ENCODE peak calls at places on chromosomes 3 and 15, in four cellular contexts. Q is endothelial cell of umbilical vein; T is CD4-positive, alpha-beta T cell; M is pancreas. U is an unnamed sample.

GRCh38 chr3:54830658-54831057 is 97.2 kb downstream of the LRTM1 start:
- DNase-seq in Q (no peak), T (no peak), M (no peak), U (no peak)

GRCh38 chr15:33008284-33009011 is 186.1 kb downstream of the FMN1 start:
- DNase-seq in T (no peak), Q (no peak), M (no peak), U (no peak)

GRCh38 chr3:151403246-151403645 is 18.7 kb upstream of the P2RY12 start:
- DNase-seq in Q (no peak), M (no peak), T (no peak), U (no peak)

GRCh38 chr3:117278424-117279190 is 569.0 kb downstream of the TUSC7 start:
- DNase-seq in M (peak; percentile 65), Q (peak; percentile 69), T (no peak), U (no peak)

GRCh38 chr3:179563298-179563934 is 690 bp downstream of the ACTL6A start:
- DNase-seq in T (peak; percentile 38), M (peak; percentile 70), Q (peak; percentile 75), U (no peak)

GRCh38 chr3:196996454-196997265 is 28.0 kb upstream of the PIGZ start:
- DNase-seq in T (no peak), Q (no peak), M (no peak), U (no peak)

GRCh38 chr3:182533394-182533793 is 259.9 kb upstream of the ATP11B start:
- DNase-seq in Q (peak; percentile 8), M (no peak), T (no peak), U (no peak)

GRCh38 chr3:171123913-171124312 is 97.4 kb upstream of the SLC2A2 start:
- DNase-seq in M (no peak), T (no peak), Q (no peak), U (no peak)

GRCh38 chr3:42442640-42443039 is 32.2 kb upstream of the LYZL4 start:
- DNase-seq in M (no peak), T (no peak), Q (no peak), U (no peak)

GRCh38 chr3:5096368-5096767 is 25.7 kb upstream of the ARL8B start:
- DNase-seq in Q (no peak), T (no peak), M (no peak), U (no peak)

GRCh38 chr3:55718074-55718473 is 231.0 kb upstream of the WNT5A start:
- DNase-seq in T (no peak), Q (no peak), M (no peak), U (no peak)

GRCh38 chr15:64009798-64010241 is 36.5 kb downstream of the DAPK2 start:
- DNase-seq in M (no peak), T (peak; percentile 17), Q (no peak), U (no peak)

GRCh38 chr3:158711886-158712285 is 20.4 kb downstream of the RARRES1 start:
- DNase-seq in Q (peak; percentile 58), M (no peak), T (no peak), U (no peak)

GRCh38 chr3:146387566-146387965 is 81.8 kb downstream of the PLSCR2 start:
- DNase-seq in M (no peak), Q (no peak), T (no peak), U (no peak)

GRCh38 chr3:172538368-172539264 is 15.4 kb upstream of the TNFSF10 start:
- DNase-seq in Q (peak; percentile 71), M (no peak), T (no peak), U (no peak)

GRCh38 chr3:156620260-156620659 is 54.1 kb upstream of the TIPARP start:
- DNase-seq in Q (no peak), M (no peak), T (no peak), U (no peak)

GRCh38 chr3:5560199-5560598 is 372.7 kb downstream of the EDEM1 start:
- DNase-seq in T (no peak), Q (no peak), M (no peak), U (no peak)

GRCh38 chr3:139561959-139562676 is 22.6 kb upstream of the RBP1 start:
- DNase-seq in T (no peak), Q (peak; percentile 37), M (peak; percentile 71), U (peak; percentile 4)

GRCh38 chr15:25863067-25863967 is at the start of gene ATP10A:
- DNase-seq in M (no peak), Q (no peak), T (no peak), U (no peak)

GRCh38 chr15:64464271-64465005 is 4.1 kb downstream of the ZNF609 start:
- DNase-seq in T (no peak), M (no peak), Q (peak; percentile 48), U (no peak)

GRCh38 chr3:47865192-47865591 is 62.3 kb downstream of the DHX30 start:
- DNase-seq in T (no peak), M (no peak), Q (no peak), U (no peak)

GRCh38 chr15:100201376-100202280 is 140.1 kb downstream of the ADAMTS17 start:
- DNase-seq in M (no peak), Q (no peak), T (no peak), U (no peak)

GRCh38 chr3:89411211-89411610 is 303.8 kb downstream of the EPHA3 start:
- DNase-seq in Q (no peak), M (no peak), T (no peak), U (no peak)

GRCh38 chr15:98442379-98442833 is 205.9 kb upstream of the IGF1R start:
- DNase-seq in Q (peak; percentile 71), T (peak; percentile 26), M (peak; percentile 66), U (no peak)

GRCh38 chr3:120554727-120555660 is 41.1 kb upstream of the NDUFB4 start:
- DNase-seq in T (no peak), Q (no peak), M (no peak), U (no peak)

GRCh38 chr15:60703196-60703933 is 224.4 kb upstream of the ICE2 start:
- DNase-seq in Q (no peak), M (no peak), T (no peak), U (no peak)

GRCh38 chr3:15286022-15286421 is 46.4 kb downstream of the SH3BP5 start:
- DNase-seq in T (no peak), Q (no peak), M (no peak), U (no peak)

GRCh38 chr3:15290731-15291130 is 41.7 kb downstream of the SH3BP5 start:
- DNase-seq in T (no peak), M (no peak), Q (no peak), U (no peak)

GRCh38 chr3:15289661-15290060 is 42.7 kb downstream of the SH3BP5 start:
- DNase-seq in M (no peak), T (no peak), Q (no peak), U (no peak)

GRCh38 chr3:15287565-15288330 is 44.6 kb downstream of the SH3BP5 start:
- DNase-seq in M (no peak), Q (no peak), T (no peak), U (no peak)

DNA sequence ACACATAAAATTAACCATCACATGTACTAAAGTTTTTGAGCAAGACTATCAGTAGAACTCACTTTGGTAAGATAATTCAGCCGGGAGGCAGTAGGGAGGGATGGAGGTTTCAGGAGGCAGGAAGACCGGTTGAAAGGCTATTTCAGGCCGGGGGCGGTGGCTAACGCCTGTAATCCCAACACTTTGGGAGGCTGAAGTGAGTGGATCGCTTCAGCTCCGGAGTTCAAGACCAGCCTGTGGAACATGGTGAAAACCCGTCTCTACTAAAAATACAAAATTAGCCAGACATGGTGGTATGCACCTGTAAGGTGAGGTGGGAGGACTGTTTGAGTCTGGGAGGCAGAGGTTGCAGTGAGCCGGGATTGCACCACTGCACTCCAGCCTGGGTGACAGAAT is 44.1 kb downstream of the SH3BP5 start:
- DNase-seq in M (no peak), T (no peak), Q (no peak), U (no peak)
- H3K27ac ChIP-seq in M (no peak overlapping the region), T (no peak overlapping the region), Q (no peak overlapping the region), U (no peak overlapping the region)

DNA sequence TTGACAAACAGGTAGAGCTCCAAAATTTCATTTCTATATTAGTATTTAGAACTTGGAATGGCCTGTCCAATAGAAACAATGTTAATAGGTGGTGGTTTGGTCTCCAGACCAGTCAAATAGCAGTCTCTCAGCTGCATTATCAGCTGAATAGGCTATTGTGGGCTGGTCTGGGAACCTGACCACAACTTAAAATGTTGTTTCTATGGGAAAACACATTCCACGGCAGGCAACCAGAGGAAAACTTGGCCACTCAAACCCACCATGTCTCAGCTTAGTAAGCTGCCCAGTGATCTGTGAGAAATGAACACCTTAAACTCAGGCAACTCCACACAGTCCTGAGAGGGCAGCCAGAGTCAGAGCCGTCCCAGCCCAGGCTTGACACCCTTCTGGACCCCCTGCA is 20.4 kb downstream of the FBN1 start:
- DNase-seq in Q (no peak), M (no peak), T (no peak), U (no peak)
- H3K27ac ChIP-seq in Q (no peak overlapping the region), M (no peak overlapping the region), T (no peak overlapping the region), U (no peak overlapping the region)

GRCh38 chr15:85097706-85098105 is 116.0 kb downstream of the PDE8A start:
- DNase-seq in M (no peak), T (no peak), Q (no peak), U (no peak)
- H3K27ac ChIP-seq in M (no peak overlapping the region), T (no peak overlapping the region), Q (no peak overlapping the region), U (peak overlapping the region; percentile 63)

GRCh38 chr3:37992271-37993066 is 1.9 kb downstream of the VILL start:
- DNase-seq in T (no peak), Q (no peak), M (no peak), U (no peak)
- H3K27ac ChIP-seq in T (no peak overlapping the region), Q (no peak overlapping the region), M (no peak overlapping the region), U (no peak overlapping the region)

GRCh38 chr3:185778821-185779220 is 46.0 kb downstream of the IGF2BP2 start:
- DNase-seq in Q (no peak), T (no peak), M (no peak), U (no peak)
- H3K27ac ChIP-seq in Q (no peak overlapping the region), T (no peak overlapping the region), M (no peak overlapping the region), U (no peak overlapping the region)

DNA sequence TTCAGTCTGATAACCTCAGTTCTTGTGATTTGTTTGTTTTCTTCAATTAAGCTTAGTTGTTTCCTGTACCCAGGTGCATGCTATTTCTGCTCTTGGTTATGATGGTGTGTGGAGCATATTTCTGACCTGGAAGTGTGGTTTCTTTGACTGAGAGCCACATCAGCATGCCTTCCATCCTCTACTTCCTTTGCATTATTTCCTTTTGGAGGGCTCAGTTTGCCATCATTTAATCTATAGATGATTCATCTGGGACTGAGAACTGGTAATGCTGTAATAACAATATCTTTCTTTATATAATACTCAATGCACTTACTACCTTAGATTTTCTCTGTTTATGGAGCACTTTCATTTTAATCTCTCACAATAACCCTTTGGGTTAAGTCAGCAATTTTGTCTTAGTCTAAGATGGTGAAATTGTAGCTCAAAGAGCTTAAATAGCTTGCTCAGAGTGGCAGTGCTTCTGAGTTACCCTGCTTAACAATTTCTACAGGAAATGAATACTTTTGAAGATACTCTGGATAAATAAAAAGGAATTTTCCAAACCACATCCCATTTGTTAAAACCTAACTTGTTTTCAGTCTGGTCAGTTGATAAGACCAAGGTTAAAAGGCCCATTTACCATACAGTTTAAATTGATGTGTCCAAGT is 37.1 kb downstream of the HMG20A start:
- DNase-seq in M (no peak), T (no peak), Q (peak; percentile 92), U (no peak)
- H3K27ac ChIP-seq in M (no peak overlapping the region), T (no peak overlapping the region), Q (peak overlapping the region; percentile 96), U (no peak overlapping the region)

DNA sequence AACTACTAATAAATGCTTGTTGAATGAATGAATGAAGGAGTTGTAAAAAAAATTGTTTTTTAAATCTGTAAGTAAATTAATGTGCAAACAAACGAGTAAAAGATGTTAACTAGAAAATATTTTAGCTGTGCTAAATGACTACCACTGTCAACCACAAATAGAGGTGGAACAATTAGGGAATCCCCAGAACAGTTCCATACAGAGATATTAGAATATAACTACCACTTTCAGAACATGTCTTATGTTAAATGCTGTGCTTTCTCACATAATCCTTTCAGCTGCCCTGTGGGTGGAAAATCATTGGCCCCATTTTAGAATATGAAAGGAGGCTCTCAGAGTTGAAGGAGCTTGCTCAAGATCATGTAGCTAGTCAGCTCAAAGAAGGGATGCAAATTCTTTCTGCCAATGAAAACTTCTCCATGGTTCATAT is 290.7 kb upstream of the STT3B start:
- DNase-seq in M (no peak), Q (no peak), T (no peak), U (no peak)
- H3K27ac ChIP-seq in M (no peak overlapping the region), Q (no peak overlapping the region), T (no peak overlapping the region), U (no peak overlapping the region)